ENCODE peak calls at places on chromosome 4, in eight cellular contexts. I is Peyer's patch, P is GM23248, D is AG04450, H is body of pancreas, C is PC-9, X is right cardiac atrium, V is cardiac muscle cell. K is an unnamed sample.

GRCh38 chr4:53920883-53921282 is 143.5 kb downstream of the CHIC2 start:
- DNase-seq in I (no peak), P (no peak), D (no peak), H (no peak), C (no peak), X (no peak), V (no peak), K (no peak)

GRCh38 chr4:78624048-78624447 is 72.5 kb downstream of the ANXA3 start:
- DNase-seq in I (no peak), P (peak; percentile 11), D (no peak), H (no peak), C (no peak), X (no peak), V (no peak), K (no peak)

GRCh38 chr4:21790437-21791029 is 158.0 kb downstream of the KCNIP4 start:
- DNase-seq in I (no peak), P (peak; percentile 63), D (no peak), H (no peak), C (no peak), X (no peak), V (peak; percentile 71), K (no peak)

GRCh38 chr4:101621120-101621519 is 169.4 kb upstream of the BANK1 start:
- DNase-seq in I (no peak), P (peak; percentile 83), D (no peak), H (no peak), C (no peak), X (no peak), V (peak; percentile 53), K (peak; percentile 12)

GRCh38 chr4:2817701-2818350 is 24.9 kb downstream of the SH3BP2 start:
- DNase-seq in I (peak; percentile 73), P (peak; percentile 53), D (no peak), H (peak; percentile 47), C (peak; percentile 55), X (peak; percentile 70), V (peak; percentile 15), K (no peak)

GRCh38 chr4:90215286-90215685 is 88.1 kb downstream of the CCSER1 start:
- DNase-seq in I (no peak), P (no peak), D (no peak), H (no peak), C (no peak), X (no peak), V (no peak), K (no peak)

GRCh38 chr4:89044147-89044900 is 12.7 kb downstream of the FAM13A start:
- DNase-seq in I (no peak), P (no peak), D (no peak), H (no peak), C (no peak), X (no peak), V (no peak), K (no peak)

GRCh38 chr4:3655485-3656429 is 110.4 kb upstream of the ADRA2C start:
- DNase-seq in I (no peak), P (no peak), D (no peak), H (no peak), C (no peak), X (peak; percentile 43), V (no peak), K (no peak)

GRCh38 chr4:40571208-40571607 is 58.5 kb downstream of the RBM47 start:
- DNase-seq in I (no peak), P (no peak), D (no peak), H (no peak), C (no peak), X (no peak), V (no peak), K (no peak)

GRCh38 chr4:139633661-139634060 is 32.0 kb upstream of the MGST2 start:
- DNase-seq in I (no peak), P (peak; percentile 53), D (no peak), H (peak; percentile 45), C (no peak), X (peak; percentile 49), V (peak; percentile 57), K (no peak)

DNA sequence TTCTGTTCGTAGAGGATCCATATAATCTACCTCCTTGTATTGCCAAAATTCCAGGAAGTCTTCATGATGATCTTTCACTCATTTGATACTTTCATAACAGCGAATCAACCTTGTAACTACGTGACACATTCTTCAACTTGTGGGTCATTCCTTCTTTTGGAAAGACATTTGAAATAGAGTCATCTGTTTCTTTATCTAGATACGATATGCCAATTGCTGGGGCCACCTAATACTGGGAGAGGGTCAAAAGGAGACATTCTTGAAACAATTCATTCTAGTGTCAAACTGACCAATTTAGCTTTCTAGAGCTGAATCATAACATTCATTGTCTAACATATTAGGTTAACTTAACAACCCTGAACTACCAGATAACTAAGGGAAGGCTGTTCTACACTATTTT is 62.9 kb upstream of the SMAD1 start:
- DNase-seq in I (no peak), P (no peak), D (no peak), H (no peak), C (no peak), X (no peak), V (no peak), K (no peak)
- H3K4me3 ChIP-seq in I (no peak overlapping the region), P (no peak overlapping the region), D (no peak overlapping the region), H (no peak overlapping the region), C (no peak overlapping the region), X (no peak overlapping the region), V (no peak overlapping the region), K (no peak overlapping the region)

GRCh38 chr4:123182289-123182688 is 214.3 kb upstream of the SPRY1 start:
- DNase-seq in I (no peak), P (no peak), D (no peak), H (no peak), C (no peak), X (no peak), V (no peak), K (no peak)
- H3K4me3 ChIP-seq in I (no peak overlapping the region), P (no peak overlapping the region), D (no peak overlapping the region), H (no peak overlapping the region), C (no peak overlapping the region), X (no peak overlapping the region), V (no peak overlapping the region), K (no peak overlapping the region)

GRCh38 chr4:119221412-119221811 is 8.9 kb downstream of the USP53 start:
- DNase-seq in I (no peak), P (no peak), D (no peak), H (no peak), C (no peak), X (no peak), V (no peak), K (no peak)
- H3K4me3 ChIP-seq in I (no peak overlapping the region), P (no peak overlapping the region), D (no peak overlapping the region), H (no peak overlapping the region), C (no peak overlapping the region), X (no peak overlapping the region), V (no peak overlapping the region), K (no peak overlapping the region)

GRCh38 chr4:170682511-170682910 is 592.8 kb upstream of the AADAT start:
- DNase-seq in I (no peak), P (no peak), D (no peak), H (no peak), C (no peak), X (no peak), V (no peak), K (no peak)
- H3K4me3 ChIP-seq in I (no peak overlapping the region), P (no peak overlapping the region), D (no peak overlapping the region), H (no peak overlapping the region), C (no peak overlapping the region), X (no peak overlapping the region), V (no peak overlapping the region), K (no peak overlapping the region)

DNA sequence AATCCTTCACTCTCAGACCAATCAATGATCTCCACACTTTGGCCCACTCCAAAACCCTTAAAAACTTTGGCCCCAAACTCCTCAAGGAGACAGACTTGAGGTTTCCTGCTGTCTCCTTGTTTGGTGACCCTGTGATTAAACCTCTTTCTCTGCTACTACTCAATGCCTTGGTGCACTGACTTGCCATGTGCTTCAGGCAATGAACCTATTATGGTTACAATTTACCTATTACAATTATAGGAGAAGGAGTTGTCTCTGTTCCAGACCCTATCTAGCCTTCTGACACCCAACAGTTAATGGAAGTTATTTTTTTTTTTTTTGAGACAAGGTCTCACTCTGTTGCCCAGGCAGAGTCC is 263.1 kb downstream of the STIM2 start:
- DNase-seq in I (no peak), P (no peak), D (no peak), H (no peak), C (no peak), X (no peak), V (no peak), K (no peak)
- H3K4me3 ChIP-seq in I (no peak overlapping the region), P (no peak overlapping the region), D (no peak overlapping the region), H (no peak overlapping the region), C (no peak overlapping the region), X (no peak overlapping the region), V (no peak overlapping the region), K (no peak overlapping the region)

K was measured in skeletal muscle cell.